ENCODE peak calls at places on chromosome 4, in six cellular contexts. H is GM12878, R is adrenal gland, L is gastrocnemius medialis, I is HCT116, M is ovary. X is an unnamed sample.

GRCh38 chr4:168923526-168924194 is 86.4 kb downstream of the CBR4 start:
- DNase-seq in H (peak), R (peak), L (no peak), I (peak), M (peak), X (peak)

GRCh38 chr4:43835869-43836268 is 612.7 kb downstream of the KCTD8 start:
- DNase-seq in H (no peak), R (no peak), L (no peak), I (no peak), M (no peak), X (no peak)

GRCh38 chr4:3276961-3277360 is 15.9 kb upstream of the RGS12 start:
- DNase-seq in H (no peak), R (no peak), L (no peak), I (no peak), M (no peak), X (peak)

GRCh38 chr4:106541253-106541652 is 172.7 kb upstream of the GIMD1 start:
- DNase-seq in H (no peak), R (no peak), L (no peak), I (no peak), M (no peak), X (no peak)

GRCh38 chr4:94486372-94486801 is 34.6 kb downstream of the PDLIM5 start:
- DNase-seq in H (no peak), R (no peak), L (no peak), I (no peak), M (no peak), X (no peak)

GRCh38 chr4:5705672-5706310 is 2.6 kb downstream of the EVC2 start:
- DNase-seq in H (no peak), R (no peak), L (peak), I (no peak), M (peak), X (no peak)

GRCh38 chr4:168550071-168550766 is 53.4 kb downstream of the PALLD start:
- DNase-seq in H (no peak), R (no peak), L (no peak), I (no peak), M (no peak), X (no peak)

GRCh38 chr4:96035727-96036126 is 195.8 kb downstream of the PDHA2 start:
- DNase-seq in H (no peak), R (peak), L (no peak), I (peak), M (no peak), X (no peak)

GRCh38 chr4:153207027-153207426 is 2.8 kb downstream of the TRIM2 start:
- DNase-seq in H (no peak), R (no peak), L (no peak), I (no peak), M (no peak), X (no peak)

GRCh38 chr4:153206534-153206933 is 2.3 kb downstream of the TRIM2 start:
- DNase-seq in H (no peak), R (no peak), L (no peak), I (no peak), M (no peak), X (no peak)

GRCh38 chr4:153205028-153205648 is 895 bp downstream of the TRIM2 start:
- DNase-seq in H (peak), R (no peak), L (no peak), I (no peak), M (no peak), X (peak)

GRCh38 chr4:153205757-153206156 is 1.5 kb downstream of the TRIM2 start:
- DNase-seq in H (no peak), R (no peak), L (no peak), I (peak), M (no peak), X (no peak)

GRCh38 chr4:153204247-153205027 is at the start of gene TRIM2:
- DNase-seq in H (no peak), R (peak), L (peak), I (peak), M (peak), X (peak)
- TF ChIP-seq POLR2A in H (no peak), R (no peak), L (peak), I (peak), M (no peak), X (peak)

DNA sequence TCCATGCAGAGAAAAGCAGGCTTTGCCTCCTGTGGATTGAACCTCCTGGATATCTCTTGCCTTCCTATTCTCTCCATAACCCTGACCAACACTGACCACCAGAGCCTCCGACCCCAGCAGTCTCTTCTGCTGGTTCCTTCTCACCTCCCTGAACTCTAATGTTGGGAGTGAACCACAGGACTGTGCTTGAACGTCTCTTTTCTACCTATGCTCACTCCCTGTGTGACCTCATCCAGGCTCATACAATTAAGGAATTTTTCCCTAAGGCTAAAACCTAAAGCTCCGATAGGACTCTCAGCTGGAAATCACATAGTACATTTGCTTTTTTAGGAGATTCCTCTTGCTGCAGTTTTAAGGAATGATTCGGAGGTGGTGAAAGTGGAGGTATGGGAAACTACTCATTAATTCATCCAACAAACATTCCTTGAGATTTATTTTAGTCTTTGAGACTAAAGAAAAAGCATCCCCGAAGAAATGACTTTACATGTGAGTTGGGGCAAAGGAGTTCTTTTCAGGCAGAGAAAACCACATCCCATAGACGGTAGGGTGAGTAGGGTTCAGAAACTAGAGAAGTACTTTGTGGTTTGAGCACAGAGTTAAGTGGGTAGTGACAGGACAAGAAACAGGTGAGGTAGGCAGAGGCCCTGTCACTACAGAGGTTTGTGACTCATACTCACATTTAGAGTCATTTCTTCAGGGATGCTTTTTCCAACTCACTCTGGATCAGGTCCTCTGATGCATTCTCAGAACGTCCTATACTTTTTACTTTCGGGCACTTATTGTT is 30.8 kb downstream of the NDNF start:
- DNase-seq in H (peak), R (no peak), L (no peak), I (no peak), M (no peak), X (no peak)
- TF ChIP-seq CTCF in H (no peak), R (no peak), L (no peak), I (no peak), M (no peak), X (no peak)

GRCh38 chr4:29756966-29757365 is 963.2 kb upstream of the PCDH7 start:
- DNase-seq in H (no peak), R (no peak), L (no peak), I (no peak), M (no peak), X (no peak)
- H3K27ac ChIP-seq in H (no peak), R (no peak), L (no peak), I (no peak), M (no peak), X (no peak)

DNA sequence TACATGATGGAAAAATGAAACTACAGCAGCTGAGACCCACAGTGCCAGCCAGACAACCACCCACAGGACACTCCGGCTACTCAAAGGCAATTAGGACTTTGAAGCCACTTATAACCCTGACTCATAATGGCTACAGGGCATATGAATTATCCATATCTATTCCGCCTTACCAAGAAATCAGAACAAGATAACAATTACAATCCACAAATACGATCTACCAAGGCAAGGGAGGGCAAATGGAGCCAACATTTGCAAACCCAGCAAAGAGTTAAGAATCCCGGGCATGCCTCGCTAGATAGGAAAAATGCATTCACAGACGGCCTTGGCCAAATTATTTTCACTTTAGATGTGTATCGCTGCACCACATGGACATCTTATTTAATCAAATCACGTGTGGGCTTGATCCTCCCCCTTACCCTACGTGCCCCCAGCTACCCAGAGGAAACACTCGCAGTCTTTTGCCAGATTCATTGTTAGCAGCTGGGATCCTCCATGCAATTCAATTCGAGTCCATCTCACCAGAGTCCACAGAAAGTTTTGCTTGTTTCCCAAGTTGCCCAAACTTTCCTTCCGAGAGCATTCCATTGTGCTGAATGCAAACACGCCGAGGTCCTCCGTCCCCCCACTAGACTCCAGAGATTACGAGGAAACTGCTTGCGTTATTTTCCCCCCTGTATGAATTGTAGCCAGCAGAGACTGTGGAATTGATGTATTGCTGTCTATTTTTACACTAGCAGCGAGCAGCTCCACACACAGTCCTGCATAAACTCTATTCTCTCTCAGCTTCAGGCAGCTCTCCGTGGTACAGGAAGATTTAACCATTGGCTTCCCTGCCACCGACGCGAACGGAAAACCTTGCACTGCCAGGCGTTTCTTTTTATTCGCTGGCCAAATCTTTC is 1.2 kb downstream of the PPARGC1A start:
- DNase-seq in H (no peak), R (peak), L (peak), I (no peak), M (no peak), X (no peak)
- TF ChIP-seq POLR2A in H (no peak), R (peak), L (peak), I (no peak), M (no peak), X (no peak)

DNA sequence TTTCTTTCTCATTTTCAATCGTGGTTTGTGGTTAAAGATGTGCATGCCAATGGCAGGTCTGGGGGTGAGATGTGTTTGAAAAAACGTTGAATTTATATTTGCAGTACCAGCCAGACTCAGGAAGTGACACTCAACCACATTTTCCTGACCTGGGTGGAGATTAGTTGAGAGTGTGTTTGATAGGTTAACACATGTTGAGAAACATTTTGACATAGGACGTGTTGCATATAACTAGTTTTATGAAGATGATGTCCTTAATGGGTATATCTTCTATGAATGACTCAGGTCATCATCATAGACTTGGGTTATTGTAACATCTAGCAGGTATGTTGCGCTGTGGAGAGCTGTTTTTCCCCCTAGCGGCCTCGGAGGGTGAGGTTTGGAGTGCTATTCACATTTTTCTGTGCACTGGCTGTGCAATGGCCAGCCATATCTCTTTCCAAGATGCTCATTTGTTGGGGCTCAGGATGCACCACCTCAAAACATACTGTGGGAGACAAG is 21.7 kb upstream of the CD38 start:
- DNase-seq in H (peak), R (no peak), L (no peak), I (peak), M (no peak), X (no peak)
- TF ChIP-seq CTCF in H (peak), R (no peak), L (no peak), I (peak), M (no peak), X (peak)

GRCh38 chr4:83631066-83631465 is 95.2 kb downstream of the GPAT3 start:
- DNase-seq in H (no peak), R (no peak), L (no peak), I (no peak), M (no peak), X (no peak)
- H3K27ac ChIP-seq in H (no peak), R (no peak), L (peak), I (no peak), M (no peak), X (peak)

GRCh38 chr4:146119845-146120404 is 55.6 kb upstream of the LSM6 start:
- DNase-seq in H (no peak), R (no peak), L (no peak), I (no peak), M (no peak), X (no peak)
- TF ChIP-seq POLR2A in H (no peak), R (no peak), L (no peak), I (no peak), M (no peak), X (no peak)